ENCODE peak calls at places on chromosomes 16 and 17, in eight cellular contexts. R is uterus, E is A673, H is MM.1S, J is BE2C, Q is NB4, F is fibroblast of mammary gland, O is PC-9. U is an unnamed sample.

GRCh38 chr17:50213026-50214015 is 11.9 kb upstream of the COL1A1 start:
- DNase-seq in R (peak; percentile 34), H (peak; percentile 86), F (peak; percentile 33), Q (peak; percentile 70), E (peak; percentile 49), O (no peak), J (no peak), U (no peak)

GRCh38 chr16:23435500-23435899 is 17.5 kb downstream of the COG7 start:
- DNase-seq in H (peak; percentile 79), Q (peak; percentile 89), F (peak; percentile 51), E (peak; percentile 92), R (peak; percentile 40), O (peak; percentile 55), J (peak; percentile 78), U (peak; percentile 51)

GRCh38 chr17:36993227-36993626 is 44.5 kb downstream of the AATF start:
- DNase-seq in O (no peak), F (no peak), Q (no peak), R (no peak), E (no peak), H (no peak), J (peak; percentile 48), U (no peak)

GRCh38 chr17:18069101-18069500 is 18.6 kb upstream of the DRG2 start:
- DNase-seq in E (no peak), H (no peak), R (no peak), Q (no peak), J (no peak), O (no peak), F (no peak), U (no peak)

GRCh38 chr16:11797957-11798299 is 870 bp upstream of the ZC3H7A start:
- DNase-seq in H (peak; percentile 15), Q (no peak), J (peak; percentile 35), F (no peak), R (no peak), O (no peak), E (no peak), U (no peak)

GRCh38 chr16:967077-967541 is 3.7 kb downstream of the LMF1 start:
- DNase-seq in F (no peak), Q (no peak), J (no peak), R (no peak), O (no peak), H (no peak), E (no peak), U (no peak)

GRCh38 chr17:64281962-64282752 is 19.1 kb upstream of the TEX2 start:
- DNase-seq in F (peak; percentile 85), J (peak; percentile 74), H (peak; percentile 70), E (peak; percentile 85), R (peak; percentile 55), O (peak; percentile 70), Q (peak; percentile 84), U (peak; percentile 42)

GRCh38 chr17:34721326-34721725 is 141.9 kb downstream of the TMEM132E start:
- DNase-seq in J (no peak), Q (no peak), H (no peak), E (no peak), R (no peak), F (no peak), O (peak; percentile 88), U (no peak)

GRCh38 chr16:80803341-80804060 is 897 bp downstream of the CDYL2 start:
- DNase-seq in H (no peak), R (no peak), J (no peak), F (no peak), E (peak; percentile 22), Q (peak; percentile 22), O (no peak), U (no peak)

GRCh38 chr17:10127819-10128375 is 70.5 kb downstream of the GAS7 start:
- DNase-seq in Q (peak; percentile 83), O (no peak), J (no peak), R (peak; percentile 92), F (peak; percentile 98), H (no peak), E (no peak), U (no peak)

GRCh38 chr17:57663326-57664070 is 81.6 kb downstream of the CCDC182 start:
- DNase-seq in O (no peak), H (no peak), E (no peak), F (peak; percentile 11), J (no peak), R (peak; percentile 22), Q (no peak), U (no peak)

GRCh38 chr16:84842516-84843148 is 22.8 kb downstream of the CRISPLD2 start:
- DNase-seq in H (no peak), R (no peak), Q (no peak), F (no peak), E (no peak), O (no peak), J (no peak), U (no peak)

GRCh38 chr17:71975998-71976649 is 144.7 kb upstream of the SOX9 start:
- DNase-seq in F (peak; percentile 93), O (peak; percentile 93), J (peak; percentile 51), R (peak; percentile 68), E (no peak), H (no peak), Q (peak; percentile 4), U (no peak)

GRCh38 chr17:45794840-45795239 is 10.7 kb downstream of the CRHR1 start:
- DNase-seq in Q (no peak), O (no peak), R (no peak), E (no peak), F (peak; percentile 12), J (no peak), H (no peak), U (no peak)

GRCh38 chr16:82062645-82063058 is 27.6 kb downstream of the HSD17B2 start:
- DNase-seq in O (no peak), R (peak; percentile 29), Q (peak; percentile 43), F (peak; percentile 49), E (no peak), H (no peak), J (no peak), U (no peak)

GRCh38 chr17:58391302-58391984 is 25.9 kb downstream of the RNF43 start:
- DNase-seq in F (no peak), O (peak; percentile 94), Q (no peak), R (peak; percentile 19), E (peak; percentile 25), H (no peak), J (peak; percentile 75), U (no peak)

GRCh38 chr17:61817452-61817851 is 45.9 kb downstream of the BRIP1 start:
- DNase-seq in O (no peak), J (no peak), R (no peak), E (no peak), Q (no peak), F (no peak), H (no peak), U (no peak)

GRCh38 chr16:85678016-85678415 is 10.7 kb downstream of the GINS2 start:
- DNase-seq in O (no peak), R (no peak), H (no peak), E (no peak), Q (no peak), F (no peak), J (no peak), U (no peak)

DNA sequence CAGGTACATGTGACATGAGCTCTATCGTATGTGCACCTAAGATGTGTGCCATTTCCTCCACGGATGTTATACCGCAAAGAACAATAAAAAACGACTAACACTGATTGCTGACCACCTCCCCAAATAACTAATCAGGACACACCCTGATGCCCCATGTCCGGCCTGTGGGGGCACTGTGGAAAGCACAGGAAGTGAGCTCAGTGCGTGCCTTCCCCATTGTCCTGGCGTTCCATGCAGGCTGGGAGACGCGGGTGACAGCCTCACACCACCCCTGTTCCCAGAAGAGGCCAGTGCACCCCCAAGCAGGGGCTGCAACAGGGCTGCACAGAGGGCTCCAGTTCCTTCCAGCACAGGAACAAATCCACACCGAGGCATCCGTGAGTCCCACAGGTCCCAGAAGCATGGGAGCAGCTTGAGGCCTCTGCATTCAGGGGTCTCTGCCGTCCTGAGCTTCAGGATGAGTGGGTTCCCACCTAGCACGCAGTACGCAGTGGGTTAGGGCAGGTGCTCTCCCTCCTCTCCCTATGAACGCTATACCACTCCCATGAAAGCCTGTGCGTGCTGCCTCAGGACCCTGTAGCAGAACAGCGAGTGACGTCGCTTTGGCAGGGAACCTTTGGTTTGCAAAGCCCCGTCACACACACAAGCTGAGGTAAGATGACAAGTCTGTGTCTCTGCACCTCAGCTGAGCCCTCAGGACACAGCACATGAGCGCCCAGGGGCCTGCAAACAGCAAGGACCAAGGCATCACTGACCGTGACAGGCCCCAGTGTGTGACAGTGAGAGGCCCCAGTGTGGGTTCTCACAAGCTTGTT is 117.7 kb downstream of the ZNF778 start:
- DNase-seq in H (no peak), Q (no peak), F (no peak), O (no peak), R (no peak), J (no peak), E (no peak), U (no peak)
- TF ChIP-seq CTCF in H (no peak), Q (no peak), F (peak; percentile 8), O (no peak), R (no peak), J (no peak), E (no peak), U (no peak)

DNA sequence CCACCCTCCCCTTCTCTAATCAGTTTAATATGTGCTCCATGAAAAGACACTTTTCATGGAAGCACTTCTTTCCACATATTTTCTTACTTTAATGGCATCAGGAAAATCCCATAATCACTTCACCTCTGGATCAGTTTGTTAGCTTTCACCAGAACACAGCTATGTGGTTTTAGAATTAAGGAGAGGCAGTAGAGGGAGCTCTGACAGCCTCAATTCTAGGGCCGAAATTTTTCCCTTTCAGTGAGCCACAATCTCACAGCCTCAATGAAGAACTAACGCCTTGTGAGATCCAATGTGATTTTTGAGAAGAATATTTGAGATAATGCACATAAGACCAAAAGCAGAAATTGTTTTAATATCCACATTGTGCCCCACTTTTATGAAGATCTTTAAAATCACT is 1494.0 kb upstream of the CDH8 start:
- DNase-seq in E (no peak), F (no peak), O (no peak), H (no peak), J (no peak), Q (no peak), R (no peak), U (no peak)
- TF ChIP-seq CTCF in E (peak; percentile 30), F (no peak), O (no peak), H (peak; percentile 30), J (peak; percentile 4), Q (no peak), R (no peak), U (no peak)

GRCh38 chr17:32111141-32111771 is 31.0 kb upstream of the RHOT1 start:
- DNase-seq in O (no peak), Q (peak; percentile 66), F (peak; percentile 57), J (peak; percentile 60), H (no peak), R (peak; percentile 51), E (peak; percentile 63), U (no peak)
- TF ChIP-seq CTCF in O (no peak), Q (peak; percentile 34), F (peak; percentile 32), J (peak; percentile 52), H (no peak), R (peak; percentile 23), E (peak; percentile 51), U (no peak)

DNA sequence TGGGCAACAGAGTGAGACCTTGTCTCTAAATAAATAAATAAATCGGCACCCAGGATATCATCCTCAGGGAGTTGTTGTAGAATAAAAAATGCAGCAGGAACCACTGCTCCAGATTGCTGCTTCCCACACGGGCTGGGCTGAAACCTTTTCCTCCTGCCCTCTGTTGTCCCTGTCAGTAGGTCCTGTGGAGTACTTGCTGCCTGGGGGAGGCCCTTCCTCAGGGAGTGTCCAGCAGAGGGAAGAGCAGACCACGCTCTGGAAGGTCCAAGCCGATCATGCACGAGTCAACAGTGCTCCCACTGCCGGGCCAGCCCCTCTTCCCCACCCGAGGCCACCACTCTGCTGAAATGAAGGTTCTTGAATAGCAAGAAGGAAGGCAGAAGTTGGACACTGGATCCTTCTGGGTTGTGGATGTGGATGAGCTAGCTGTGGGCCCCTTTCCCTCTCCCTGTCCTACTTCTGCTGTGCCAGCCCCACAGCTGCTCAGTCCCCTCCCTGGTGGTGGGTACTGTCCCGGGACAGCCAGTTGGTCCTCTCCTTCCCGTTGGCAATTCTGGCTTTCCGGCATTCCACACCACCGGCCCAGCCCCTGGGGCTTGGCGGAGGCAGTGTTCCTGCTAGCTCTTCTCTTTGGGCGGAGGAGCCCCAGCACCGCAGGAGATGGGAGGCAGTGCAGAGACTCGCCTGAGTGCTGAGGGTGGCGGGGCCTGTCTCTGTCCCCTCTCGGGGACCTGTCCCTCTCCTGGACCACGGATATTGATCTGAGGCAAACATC is 10.8 kb downstream of the CDK5R1 start:
- DNase-seq in R (no peak), E (no peak), Q (no peak), H (no peak), J (no peak), F (peak; percentile 45), O (no peak), U (no peak)
- TF ChIP-seq CTCF in R (no peak), E (no peak), Q (no peak), H (no peak), J (no peak), F (no peak), O (no peak), U (no peak)

U was measured in CD4-positive, alpha-beta T cell.